ENCODE peak calls at places on chromosomes 13 and 19, in six cellular contexts. One of them, this sample, is unnamed. For H3K4me1, the result is how much of the 10 kb centered on the place peaks cover.

GRCh38 chr19:18000981-18001836 is 6.8 kb upstream of the ARRDC2 start:
- DNase-seq in CD8-positive, alpha-beta T cell: peak
- DNase-seq in lung: peak
- DNase-seq in H1: peak
- DNase-seq in CD8-positive, alpha-beta memory T cell: peak
- DNase-seq in breast epithelium: peak
- DNase-seq in this sample: no peak

GRCh38 chr19:7913652-7914051 is 978 bp upstream of the TGFBR3L start:
- DNase-seq in CD8-positive, alpha-beta T cell: no peak
- DNase-seq in breast epithelium: no peak
- DNase-seq in CD8-positive, alpha-beta memory T cell: no peak
- DNase-seq in H1: no peak
- DNase-seq in lung: no peak
- DNase-seq in this sample: no peak

GRCh38 chr13:44765076-44765475 is 188.9 kb upstream of the TSC22D1 start:
- DNase-seq in breast epithelium: no peak
- DNase-seq in CD8-positive, alpha-beta T cell: no peak
- DNase-seq in lung: no peak
- DNase-seq in CD8-positive, alpha-beta memory T cell: no peak
- DNase-seq in H1: no peak
- DNase-seq in this sample: no peak

GRCh38 chr13:79085021-79085420 is 321.0 kb downstream of the RBM26 start:
- DNase-seq in CD8-positive, alpha-beta memory T cell: no peak
- DNase-seq in breast epithelium: no peak
- DNase-seq in H1: no peak
- DNase-seq in CD8-positive, alpha-beta T cell: no peak
- DNase-seq in lung: no peak
- DNase-seq in this sample: no peak

GRCh38 chr13:36275190-36276002 is 22.2 kb downstream of the CCDC169 start:
- DNase-seq in H1: no peak
- DNase-seq in breast epithelium: no peak
- DNase-seq in CD8-positive, alpha-beta T cell: no peak
- DNase-seq in CD8-positive, alpha-beta memory T cell: no peak
- DNase-seq in lung: no peak
- DNase-seq in this sample: no peak

GRCh38 chr19:6392219-6393073 is 518 bp downstream of the GTF2F1 start:
- DNase-seq in CD8-positive, alpha-beta T cell: no peak
- DNase-seq in H1: no peak
- DNase-seq in CD8-positive, alpha-beta memory T cell: no peak
- DNase-seq in lung: no peak
- DNase-seq in breast epithelium: no peak
- DNase-seq in this sample: no peak

GRCh38 chr19:37468961-37469777 is at the start of gene ZNF570:
- DNase-seq in CD8-positive, alpha-beta T cell: peak
- DNase-seq in H1: peak
- DNase-seq in CD8-positive, alpha-beta memory T cell: peak
- DNase-seq in breast epithelium: peak
- DNase-seq in lung: peak
- DNase-seq in this sample: peak

GRCh38 chr13:109211616-109212015 is 574.8 kb downstream of the IRS2 start:
- DNase-seq in lung: no peak
- DNase-seq in H1: no peak
- DNase-seq in breast epithelium: peak
- DNase-seq in CD8-positive, alpha-beta T cell: no peak
- DNase-seq in CD8-positive, alpha-beta memory T cell: no peak
- DNase-seq in this sample: no peak

GRCh38 chr19:45448887-45449299 is 18.9 kb upstream of the FOSB start:
- DNase-seq in CD8-positive, alpha-beta T cell: no peak
- DNase-seq in CD8-positive, alpha-beta memory T cell: no peak
- DNase-seq in lung: no peak
- DNase-seq in breast epithelium: no peak
- DNase-seq in H1: no peak
- DNase-seq in this sample: no peak

GRCh38 chr13:98048263-98048662 is 94.6 kb upstream of the FARP1 start:
- DNase-seq in CD8-positive, alpha-beta T cell: no peak
- DNase-seq in breast epithelium: no peak
- DNase-seq in CD8-positive, alpha-beta memory T cell: no peak
- DNase-seq in lung: no peak
- DNase-seq in H1: no peak
- DNase-seq in this sample: no peak

GRCh38 chr13:67859904-67860303 is 629.8 kb upstream of the PCDH9 start:
- DNase-seq in CD8-positive, alpha-beta T cell: no peak
- DNase-seq in lung: no peak
- DNase-seq in H1: no peak
- DNase-seq in breast epithelium: no peak
- DNase-seq in CD8-positive, alpha-beta memory T cell: no peak
- DNase-seq in this sample: no peak

GRCh38 chr19:43739836-43740235 is 14.9 kb downstream of the SMG9 start:
- DNase-seq in breast epithelium: peak
- DNase-seq in lung: no peak
- DNase-seq in H1: no peak
- DNase-seq in CD8-positive, alpha-beta T cell: no peak
- DNase-seq in CD8-positive, alpha-beta memory T cell: no peak
- DNase-seq in this sample: no peak

GRCh38 chr13:21435710-21436151 is 23.4 kb downstream of the ZDHHC20 start:
- DNase-seq in CD8-positive, alpha-beta memory T cell: peak
- DNase-seq in CD8-positive, alpha-beta T cell: peak
- DNase-seq in lung: peak
- DNase-seq in breast epithelium: no peak
- DNase-seq in H1: no peak
- DNase-seq in this sample: no peak

GRCh38 chr13:48400090-48400694 is 12.7 kb downstream of the LPAR6 start:
- DNase-seq in H1: no peak
- DNase-seq in CD8-positive, alpha-beta memory T cell: no peak
- DNase-seq in breast epithelium: no peak
- DNase-seq in lung: no peak
- DNase-seq in CD8-positive, alpha-beta T cell: no peak
- DNase-seq in this sample: no peak

GRCh38 chr13:114118086-114118762 is 14.2 kb downstream of the RASA3 start:
- DNase-seq in lung: no peak
- DNase-seq in breast epithelium: no peak
- DNase-seq in CD8-positive, alpha-beta memory T cell: no peak
- DNase-seq in CD8-positive, alpha-beta T cell: no peak
- DNase-seq in H1: no peak
- DNase-seq in this sample: no peak

GRCh38 chr19:16325671-16326400 is 1.2 kb downstream of the KLF2 start:
- DNase-seq in lung: peak
- DNase-seq in CD8-positive, alpha-beta T cell: peak
- DNase-seq in CD8-positive, alpha-beta memory T cell: peak
- DNase-seq in breast epithelium: no peak
- DNase-seq in H1: peak
- DNase-seq in this sample: no peak

GRCh38 chr19:7673995-7674667 is 2.8 kb upstream of the MCEMP1 start:
- DNase-seq in H1: peak
- DNase-seq in CD8-positive, alpha-beta T cell: no peak
- DNase-seq in CD8-positive, alpha-beta memory T cell: no peak
- DNase-seq in breast epithelium: no peak
- DNase-seq in lung: peak
- DNase-seq in this sample: no peak

GRCh38 chr19:50418186-50419021 is at the start of gene SPIB:
- DNase-seq in H1: no peak
- DNase-seq in breast epithelium: no peak
- DNase-seq in CD8-positive, alpha-beta memory T cell: no peak
- DNase-seq in lung: no peak
- DNase-seq in CD8-positive, alpha-beta T cell: no peak
- DNase-seq in this sample: no peak

GRCh38 chr19:311813-312261 is 20.6 kb upstream of the PLPP2 start:
- DNase-seq in CD8-positive, alpha-beta T cell: no peak
- DNase-seq in breast epithelium: no peak
- DNase-seq in H1: no peak
- DNase-seq in CD8-positive, alpha-beta memory T cell: no peak
- DNase-seq in lung: no peak
- DNase-seq in this sample: no peak

GRCh38 chr19:54218259-54218658 is 4.5 kb downstream of the LILRB3 start:
- DNase-seq in CD8-positive, alpha-beta T cell: no peak
- DNase-seq in lung: no peak
- DNase-seq in H1: no peak
- DNase-seq in breast epithelium: no peak
- DNase-seq in CD8-positive, alpha-beta memory T cell: no peak
- DNase-seq in this sample: no peak

GRCh38 chr19:39334444-39334976 is 1.3 kb downstream of the GMFG start:
- DNase-seq in lung: no peak
- DNase-seq in CD8-positive, alpha-beta T cell: no peak
- DNase-seq in H1: no peak
- DNase-seq in CD8-positive, alpha-beta memory T cell: no peak
- DNase-seq in breast epithelium: no peak
- DNase-seq in this sample: no peak
- H3K4me1 ChIP-seq in lung: under half
- H3K4me1 ChIP-seq in CD8-positive, alpha-beta T cell: half or more
- H3K4me1 ChIP-seq in H1: under half
- H3K4me1 ChIP-seq in CD8-positive, alpha-beta memory T cell: half or more
- H3K4me1 ChIP-seq in breast epithelium: under half
- H3K4me1 ChIP-seq in this sample: under half

GRCh38 chr19:30781519-30781918 is 409.3 kb downstream of the ZNF536 start:
- DNase-seq in CD8-positive, alpha-beta T cell: no peak
- DNase-seq in H1: no peak
- DNase-seq in lung: peak
- DNase-seq in CD8-positive, alpha-beta memory T cell: no peak
- DNase-seq in breast epithelium: no peak
- DNase-seq in this sample: no peak
- H3K4me1 ChIP-seq in CD8-positive, alpha-beta T cell: under half
- H3K4me1 ChIP-seq in H1: under half
- H3K4me1 ChIP-seq in lung: under half
- H3K4me1 ChIP-seq in CD8-positive, alpha-beta memory T cell: under half
- H3K4me1 ChIP-seq in breast epithelium: under half
- H3K4me1 ChIP-seq in this sample: under half

GRCh38 chr19:4889034-4889825 is 13.5 kb downstream of the ARRDC5 start:
- DNase-seq in H1: no peak
- DNase-seq in CD8-positive, alpha-beta memory T cell: no peak
- DNase-seq in CD8-positive, alpha-beta T cell: no peak
- DNase-seq in lung: no peak
- DNase-seq in breast epithelium: peak
- DNase-seq in this sample: no peak
- H3K4me1 ChIP-seq in H1: under half
- H3K4me1 ChIP-seq in CD8-positive, alpha-beta memory T cell: under half
- H3K4me1 ChIP-seq in CD8-positive, alpha-beta T cell: under half
- H3K4me1 ChIP-seq in lung: under half
- H3K4me1 ChIP-seq in breast epithelium: under half
- H3K4me1 ChIP-seq in this sample: under half

GRCh38 chr19:4054471-4055208 is 12.1 kb downstream of the ZBTB7A start:
- DNase-seq in breast epithelium: no peak
- DNase-seq in CD8-positive, alpha-beta memory T cell: no peak
- DNase-seq in lung: no peak
- DNase-seq in H1: no peak
- DNase-seq in CD8-positive, alpha-beta T cell: no peak
- DNase-seq in this sample: no peak
- H3K4me1 ChIP-seq in breast epithelium: under half
- H3K4me1 ChIP-seq in CD8-positive, alpha-beta memory T cell: under half
- H3K4me1 ChIP-seq in lung: under half
- H3K4me1 ChIP-seq in H1: under half
- H3K4me1 ChIP-seq in CD8-positive, alpha-beta T cell: under half
- H3K4me1 ChIP-seq in this sample: under half

DNA sequence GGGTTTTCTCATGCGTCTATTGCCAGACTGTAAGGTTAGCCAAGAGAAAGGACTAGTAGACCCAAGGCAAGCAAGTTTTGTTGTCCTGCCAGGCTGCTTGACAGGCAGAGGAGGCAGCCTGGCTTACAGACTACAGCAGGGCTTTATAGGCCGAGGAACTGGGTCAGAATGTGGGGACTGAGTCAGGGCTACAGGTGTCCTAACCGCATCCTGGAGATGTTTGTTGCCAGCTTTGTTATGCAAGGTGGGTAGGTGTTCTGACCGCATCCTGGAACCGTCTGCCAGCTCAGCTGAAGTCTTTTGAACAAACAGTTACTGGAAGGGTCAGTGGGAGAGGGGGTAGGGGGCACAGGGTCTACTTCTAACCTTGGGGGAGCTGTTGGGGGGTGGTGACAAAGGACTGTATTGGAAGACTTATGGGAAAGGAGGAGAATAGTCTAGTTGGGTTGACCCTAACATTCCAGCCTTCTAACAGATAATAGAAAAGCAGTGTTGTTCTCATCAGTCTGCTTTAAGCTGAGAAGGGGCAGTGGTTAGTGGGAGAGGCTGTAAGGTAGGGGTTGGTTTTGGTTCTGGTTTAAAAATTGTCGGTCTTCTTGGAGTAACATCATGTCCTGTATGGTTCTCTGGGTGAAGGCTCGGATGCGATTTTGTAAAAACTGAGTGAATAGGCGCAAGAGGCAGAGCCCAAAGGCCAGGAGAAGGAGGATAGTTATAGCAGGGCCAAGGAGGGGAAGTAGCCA is 913.8 kb upstream of the SLITRK5 start:
- DNase-seq in breast epithelium: peak
- DNase-seq in CD8-positive, alpha-beta memory T cell: peak
- DNase-seq in lung: no peak
- DNase-seq in H1: peak
- DNase-seq in CD8-positive, alpha-beta T cell: no peak
- DNase-seq in this sample: no peak
- H3K4me1 ChIP-seq in breast epithelium: under half
- H3K4me1 ChIP-seq in CD8-positive, alpha-beta memory T cell: under half
- H3K4me1 ChIP-seq in lung: under half
- H3K4me1 ChIP-seq in H1: under half
- H3K4me1 ChIP-seq in CD8-positive, alpha-beta T cell: under half
- H3K4me1 ChIP-seq in this sample: under half

GRCh38 chr19:10752913-10753285 is 35.0 kb downstream of the DNM2 start:
- DNase-seq in breast epithelium: no peak
- DNase-seq in CD8-positive, alpha-beta T cell: no peak
- DNase-seq in lung: no peak
- DNase-seq in CD8-positive, alpha-beta memory T cell: no peak
- DNase-seq in H1: no peak
- DNase-seq in this sample: no peak
- H3K4me1 ChIP-seq in breast epithelium: under half
- H3K4me1 ChIP-seq in CD8-positive, alpha-beta T cell: half or more
- H3K4me1 ChIP-seq in lung: under half
- H3K4me1 ChIP-seq in CD8-positive, alpha-beta memory T cell: half or more
- H3K4me1 ChIP-seq in H1: under half
- H3K4me1 ChIP-seq in this sample: under half